ENCODE peak calls at places on chromosomes 5 and 9, in seven cellular contexts. D is PC-3, F is A673, W is psoas muscle, N is fibroblast of lung, B is Peyer's patch, E is A549. M is an unnamed sample. For H3K4me1, the result is how much of the 10 kb centered on the place peaks cover.

GRCh38 chr5:10678236-10678635 is 82.8 kb downstream of the DAP start:
- DNase-seq in F (no peak), N (peak), D (no peak), E (no peak), B (no peak), W (no peak), M (no peak)

GRCh38 chr5:62271870-62272269 is 34.1 kb upstream of the KIF2A start:
- DNase-seq in B (no peak), E (no peak), N (no peak), F (no peak), D (no peak), W (no peak), M (no peak)

GRCh38 chr5:143142596-143143435 is 260.7 kb downstream of the NR3C1 start:
- DNase-seq in F (no peak), B (no peak), W (peak), D (no peak), N (peak), E (no peak), M (no peak)

GRCh38 chr9:38339087-38339486 is 53.4 kb upstream of the ALDH1B1 start:
- DNase-seq in B (peak), N (peak), E (no peak), D (peak), F (no peak), W (no peak), M (no peak)

GRCh38 chr5:171899792-171900191 is 106.6 kb downstream of the FBXW11 start:
- DNase-seq in N (no peak), E (no peak), D (no peak), F (no peak), B (no peak), W (no peak), M (no peak)

GRCh38 chr9:74951725-74952151 is 974 bp downstream of the C9orf40 start:
- DNase-seq in N (peak), F (no peak), W (peak), E (peak), D (peak), B (peak), M (peak)

GRCh38 chr5:107557051-107557658 is 113.6 kb downstream of the EFNA5 start:
- DNase-seq in B (no peak), D (peak), W (peak), N (peak), E (peak), F (no peak), M (peak)

GRCh38 chr5:15734058-15734457 is 234.1 kb downstream of the FBXL7 start:
- DNase-seq in F (no peak), B (no peak), D (no peak), W (no peak), E (no peak), N (no peak), M (no peak)

GRCh38 chr9:87657893-87658292 is 68.0 kb upstream of the CTSL start:
- DNase-seq in F (no peak), D (no peak), B (no peak), N (no peak), W (no peak), E (no peak), M (no peak)

DNA sequence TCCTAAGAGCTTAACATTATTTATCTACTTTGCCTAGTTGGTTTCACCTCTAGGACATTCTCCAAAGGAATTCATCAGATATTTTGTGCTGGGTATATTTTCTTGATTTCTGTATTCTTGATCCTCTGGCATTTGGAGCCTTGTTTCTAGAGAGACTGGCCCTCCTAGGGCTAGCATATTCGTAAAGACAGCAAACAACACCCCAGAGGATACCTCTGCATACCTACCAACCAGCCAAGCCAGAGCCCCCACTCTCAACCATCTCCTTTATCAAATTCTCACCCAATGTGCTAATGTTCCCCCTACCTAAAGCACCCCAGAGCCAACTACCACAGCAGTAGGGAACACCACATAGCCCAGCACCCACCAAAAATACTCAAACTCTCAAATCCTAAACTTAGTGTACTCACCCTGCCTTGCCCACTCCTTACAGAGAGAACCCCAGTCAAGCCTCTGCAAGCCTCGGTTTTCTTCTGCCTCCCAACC is 149.5 kb downstream of the SEMA5A start:
- DNase-seq in B (no peak), E (no peak), F (no peak), W (no peak), D (no peak), N (no peak), M (no peak)
- H3K4me1 ChIP-seq in B (under half), E (under half), F (under half), W (under half), D (under half), N (under half), M (under half)

DNA sequence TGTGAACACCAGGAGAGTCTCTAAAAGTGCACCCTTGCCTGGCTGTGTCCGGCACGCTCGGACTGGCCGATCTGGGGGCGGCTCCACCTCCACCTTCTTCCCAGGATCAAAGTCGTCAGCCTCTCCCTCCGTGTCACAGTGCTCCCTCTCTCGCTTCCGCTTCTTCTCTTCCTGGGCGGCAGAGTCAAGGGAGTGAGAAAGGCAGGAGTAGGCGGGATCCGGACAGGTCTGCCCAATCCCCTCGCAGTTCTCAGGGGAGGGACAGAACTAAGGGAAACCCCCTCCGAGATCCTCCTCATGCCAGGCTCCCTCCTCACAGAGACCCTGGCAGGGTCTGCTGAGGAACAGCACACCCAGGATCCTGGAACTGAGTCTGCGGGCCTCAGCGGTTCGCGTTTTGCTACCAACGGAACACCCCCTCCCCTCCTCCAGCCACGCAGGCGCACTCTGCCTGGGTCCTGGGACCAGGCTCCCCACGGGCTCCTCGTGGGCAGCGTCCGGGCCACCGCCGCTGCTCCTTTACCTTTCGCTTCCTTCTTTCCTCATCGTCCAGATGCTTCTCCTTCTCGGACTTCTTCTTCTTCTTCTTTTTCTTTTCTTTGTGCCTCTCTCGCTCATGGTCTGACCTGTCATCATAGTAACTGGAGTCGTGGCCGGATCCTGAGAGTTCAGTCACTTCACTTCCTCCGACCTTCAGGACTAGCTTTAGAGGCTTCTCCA is 1.3 kb downstream of the BRD9 start:
- DNase-seq in B (no peak), N (peak), E (peak), F (peak), D (peak), W (no peak), M (no peak)
- H3K27ac ChIP-seq in B (peak), N (peak), E (peak), F (peak), D (peak), W (peak), M (no peak)

GRCh38 chr9:131677051-131677444 is 62.8 kb downstream of the RAPGEF1 start:
- DNase-seq in W (no peak), B (no peak), D (no peak), F (no peak), N (peak), E (no peak), M (no peak)
- H3K4me1 ChIP-seq in W (half or more), B (under half), D (under half), F (half or more), N (under half), E (under half), M (under half)

GRCh38 chr9:110073356-110073666 is 134.6 kb downstream of the C9orf152 start:
- DNase-seq in N (no peak), F (no peak), W (no peak), E (no peak), D (no peak), B (no peak), M (no peak)
- H3K27ac ChIP-seq in N (peak), F (no peak), W (peak), E (no peak), D (no peak), B (no peak), M (no peak)